ENCODE peak calls at places on chromosome 18, in nine cellular contexts. Q, S, D, J, H, C, Z, X and W are unnamed samples.

GRCh38 chr18:22168360-22168921 is 948 bp upstream of the GATA6 start:
- DNase-seq in Z (peak; percentile 78), D (no peak), Q (peak; percentile 56), H (no peak), S (no peak), C (peak; percentile 45), J (no peak), X (no peak), W (peak; percentile 74)

GRCh38 chr18:28903366-28903765 is 726.4 kb upstream of the CDH2 start:
- DNase-seq in S (no peak), J (no peak), Q (no peak), X (no peak), C (no peak), H (no peak), D (no peak), Z (no peak), W (no peak)

GRCh38 chr18:56329536-56329935 is 308.9 kb downstream of the TXNL1 start:
- DNase-seq in H (no peak), J (no peak), Z (no peak), Q (no peak), X (no peak), S (no peak), C (no peak), D (no peak), W (no peak)

GRCh38 chr18:48085781-48086487 is 155.5 kb upstream of the SMAD2 start:
- DNase-seq in C (no peak), D (no peak), H (no peak), X (no peak), Z (peak; percentile 47), S (no peak), J (no peak), Q (peak; percentile 31), W (no peak)

GRCh38 chr18:52541056-52541455 is 201.1 kb downstream of the DCC start:
- DNase-seq in J (no peak), Z (no peak), D (no peak), H (no peak), X (no peak), S (no peak), C (no peak), Q (no peak), W (no peak)

GRCh38 chr18:39786477-39786876 is 2168.6 kb upstream of the PIK3C3 start:
- DNase-seq in H (no peak), D (no peak), X (no peak), Q (no peak), Z (no peak), C (no peak), S (no peak), J (no peak), W (no peak)

GRCh38 chr18:77071711-77072292 is 60.8 kb downstream of the MBP start:
- DNase-seq in D (no peak), J (no peak), C (peak; percentile 93), X (no peak), Q (no peak), Z (peak; percentile 52), S (no peak), H (no peak), W (peak; percentile 73)

GRCh38 chr18:49226935-49227334 is 233.5 kb downstream of the DYM start:
- DNase-seq in Q (no peak), Z (no peak), H (no peak), S (no peak), C (no peak), X (no peak), D (no peak), J (no peak), W (no peak)

GRCh38 chr18:42792731-42793130 is 322.8 kb downstream of the RIT2 start:
- DNase-seq in Z (no peak), H (no peak), C (no peak), S (no peak), D (no peak), J (no peak), X (no peak), Q (no peak), W (no peak)

GRCh38 chr18:50775726-50776125 is 44.1 kb downstream of the MRO start:
- DNase-seq in C (no peak), X (no peak), Z (no peak), S (no peak), H (no peak), D (no peak), Q (no peak), J (no peak), W (no peak)

GRCh38 chr18:7980136-7980535 is 413.0 kb downstream of the PTPRM start:
- DNase-seq in H (no peak), S (no peak), X (peak; percentile 8), D (no peak), C (no peak), Q (no peak), Z (no peak), J (no peak), W (no peak)

GRCh38 chr18:4851301-4851700 is 345.8 kb downstream of the AKAIN1 start:
- DNase-seq in D (no peak), C (no peak), X (no peak), Q (no peak), S (no peak), J (no peak), H (no peak), Z (no peak), W (no peak)

GRCh38 chr18:48832961-48833700 is 117.6 kb downstream of the SMAD7 start:
- DNase-seq in X (peak; percentile 84), Q (peak; percentile 74), J (no peak), C (peak; percentile 46), D (peak; percentile 76), Z (peak; percentile 46), S (peak; percentile 20), H (no peak), W (peak; percentile 43)

GRCh38 chr18:22694954-22695353 is 238.2 kb upstream of the RBBP8 start:
- DNase-seq in Q (no peak), H (no peak), J (peak; percentile 74), S (no peak), Z (peak; percentile 95), D (peak; percentile 93), C (peak; percentile 83), X (peak; percentile 63), W (peak; percentile 20)

DNA sequence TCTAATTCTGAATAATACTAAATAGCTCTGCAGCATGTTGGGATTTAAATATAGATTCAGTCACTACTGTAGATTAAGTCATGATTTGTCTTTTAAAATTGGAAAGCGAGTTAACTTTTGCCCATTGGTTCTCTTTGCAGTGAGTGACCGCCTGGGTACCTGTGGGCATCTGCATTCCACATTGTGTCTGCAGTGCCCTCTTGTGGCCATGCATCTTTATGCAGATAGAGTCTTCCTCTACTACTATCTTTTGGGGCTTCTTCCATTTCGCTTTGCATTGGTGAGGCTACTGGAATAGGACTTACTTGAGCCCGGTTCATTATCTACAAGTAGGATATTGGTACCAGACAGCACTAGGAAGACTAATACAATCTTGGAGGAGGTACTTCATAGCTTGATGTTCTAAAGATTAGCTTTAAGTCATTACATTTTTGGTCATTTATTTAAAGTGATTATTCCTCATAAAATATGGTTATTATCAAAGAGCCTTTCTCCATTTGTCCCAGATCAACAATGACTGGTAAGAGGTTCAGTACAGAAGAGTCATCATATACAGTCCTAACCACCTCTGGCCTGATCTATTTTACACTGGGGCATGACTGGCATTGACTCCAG is 203.0 kb downstream of the SOCS6 start:
- DNase-seq in Q (peak; percentile 72), X (peak; percentile 68), S (peak; percentile 28), Z (peak; percentile 77), H (no peak), D (no peak), C (peak; percentile 61), J (no peak), W (peak; percentile 60)
- TF ChIP-seq CTCF in Q (peak; percentile 62), X (peak; percentile 86), S (peak; percentile 29), Z (peak; percentile 62), H (peak; percentile 49), D (peak; percentile 22), C (peak; percentile 83), J (no peak), W (peak; percentile 71)

GRCh38 chr18:12305930-12306629 is 2.0 kb upstream of the TUBB6 start:
- DNase-seq in J (no peak), H (no peak), Z (no peak), X (no peak), D (peak; percentile 83), S (no peak), Q (no peak), C (no peak), W (no peak)
- H3K27ac ChIP-seq in J (no peak overlapping the region), H (no peak overlapping the region), Z (no peak overlapping the region), X (no peak overlapping the region), D (peak overlapping the region; percentile 96), S (no peak overlapping the region), Q (peak overlapping the region; percentile 95), C (no peak overlapping the region), W (no peak overlapping the region)

DNA sequence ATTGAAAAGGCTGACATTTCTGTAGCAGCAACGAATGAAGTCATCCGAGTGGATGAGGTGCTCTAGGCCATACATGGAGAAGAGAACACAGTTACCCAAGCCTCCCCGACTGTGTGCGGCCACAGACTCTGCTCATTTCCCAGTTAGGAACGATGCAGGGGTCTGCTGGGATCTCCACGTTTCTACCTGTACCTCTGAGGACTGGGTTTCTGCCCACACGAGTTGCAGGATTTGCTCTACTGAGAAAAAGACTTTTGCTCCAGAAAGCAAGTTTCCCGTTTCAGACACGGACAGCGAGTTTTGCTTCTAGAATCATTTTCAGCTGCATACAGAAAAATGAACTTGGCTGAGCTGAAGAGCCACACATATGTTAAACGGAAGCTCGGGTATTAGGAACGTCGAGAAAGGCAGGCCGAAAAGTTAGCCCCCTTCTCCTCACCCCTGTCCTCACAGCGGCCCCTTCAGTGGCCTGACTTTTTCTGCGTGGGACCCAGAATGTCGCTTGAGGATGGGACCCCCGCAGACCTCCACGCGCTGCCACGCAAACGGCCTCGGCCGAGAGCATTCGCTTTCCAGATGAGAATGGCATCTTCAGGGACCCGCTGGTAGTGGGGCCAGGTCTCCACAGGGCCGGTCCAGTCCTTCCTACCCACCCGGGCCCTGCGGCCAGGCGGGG is 582 bp upstream of the RAB31 start:
- DNase-seq in H (no peak), Z (no peak), S (no peak), J (no peak), C (no peak), D (no peak), X (no peak), Q (no peak), W (no peak)
- TF ChIP-seq POLR2A in H (no peak), Z (no peak), S (no peak), J (no peak), C (no peak), D (no peak), X (no peak), Q (peak; percentile 16), W (peak; percentile 37)

GRCh38 chr18:32091325-32091723 is 350 bp upstream of the RNF138 start:
- DNase-seq in X (no peak), C (no peak), S (no peak), D (no peak), J (no peak), Q (no peak), Z (no peak), H (no peak), W (no peak)

GRCh38 chr18:32093106-32093511 is 1.4 kb downstream of the RNF138 start:
- DNase-seq in Z (peak; percentile 71), S (peak; percentile 57), C (peak; percentile 18), H (peak; percentile 12), J (peak; percentile 37), Q (peak; percentile 61), D (no peak), X (no peak), W (peak; percentile 63)

GRCh38 chr18:32093523-32093922 is 1.8 kb downstream of the RNF138 start:
- DNase-seq in Q (peak; percentile 14), S (no peak), D (no peak), J (no peak), C (no peak), H (no peak), Z (no peak), X (no peak), W (no peak)

GRCh38 chr18:32091724-32092421 is at the start of gene RNF138:
- DNase-seq in D (peak; percentile 91), J (peak; percentile 87), C (peak; percentile 90), S (peak; percentile 91), Q (peak; percentile 94), H (peak; percentile 58), Z (peak; percentile 93), X (peak; percentile 74), W (peak; percentile 92)

GRCh38 chr18:32092422-32093105 is 890 bp downstream of the RNF138 start:
- DNase-seq in Q (peak; percentile 100), Z (peak; percentile 99), H (peak; percentile 90), X (peak; percentile 88), D (peak; percentile 98), J (peak; percentile 99), S (peak; percentile 99), C (peak; percentile 96), W (peak; percentile 99)
- TF ChIP-seq CTCF in Q (no peak), Z (no peak), H (no peak), X (no peak), D (no peak), J (no peak), S (no peak), C (no peak), W (no peak)